ENCODE peak calls at places on chromosomes 7 and 10, in six cellular contexts. One of them, this sample, is unnamed.

GRCh38 chr7:101564778-101565211 is 64.3 kb downstream of the MYL10 start:
- DNase-seq in neural progenitor cell: peak
- DNase-seq in mammary epithelial cell: peak
- DNase-seq in neural crest cell: no peak
- DNase-seq in pancreas: no peak
- DNase-seq in fibroblast of lung: no peak
- DNase-seq in this sample: no peak

GRCh38 chr7:155375337-155376277 is 77.9 kb downstream of the INSIG1 start:
- DNase-seq in fibroblast of lung: no peak
- DNase-seq in neural progenitor cell: peak
- DNase-seq in neural crest cell: no peak
- DNase-seq in pancreas: no peak
- DNase-seq in mammary epithelial cell: no peak
- DNase-seq in this sample: no peak

GRCh38 chr10:5545778-5546710 is 21.3 kb downstream of the CALML3 start:
- DNase-seq in neural progenitor cell: no peak
- DNase-seq in pancreas: no peak
- DNase-seq in neural crest cell: no peak
- DNase-seq in fibroblast of lung: peak
- DNase-seq in mammary epithelial cell: peak
- DNase-seq in this sample: no peak

GRCh38 chr10:46217749-46218453 is 68.9 kb upstream of the ANTXRL start:
- DNase-seq in mammary epithelial cell: no peak
- DNase-seq in fibroblast of lung: no peak
- DNase-seq in neural progenitor cell: no peak
- DNase-seq in neural crest cell: no peak
- DNase-seq in pancreas: no peak
- DNase-seq in this sample: no peak

GRCh38 chr10:52488606-52489485 is 174.8 kb downstream of the DKK1 start:
- DNase-seq in neural crest cell: no peak
- DNase-seq in mammary epithelial cell: peak
- DNase-seq in fibroblast of lung: peak
- DNase-seq in neural progenitor cell: peak
- DNase-seq in pancreas: no peak
- DNase-seq in this sample: no peak

GRCh38 chr7:52064493-52064892 is 747.9 kb upstream of the COBL start:
- DNase-seq in neural crest cell: no peak
- DNase-seq in fibroblast of lung: no peak
- DNase-seq in neural progenitor cell: no peak
- DNase-seq in pancreas: no peak
- DNase-seq in mammary epithelial cell: no peak
- DNase-seq in this sample: no peak

GRCh38 chr7:105224884-105225651 is 163.7 kb downstream of the SRPK2 start:
- DNase-seq in neural progenitor cell: no peak
- DNase-seq in fibroblast of lung: peak
- DNase-seq in pancreas: no peak
- DNase-seq in mammary epithelial cell: peak
- DNase-seq in neural crest cell: no peak
- DNase-seq in this sample: no peak

GRCh38 chr7:132029369-132030160 is 473.1 kb upstream of the PODXL start:
- DNase-seq in neural progenitor cell: no peak
- DNase-seq in fibroblast of lung: peak
- DNase-seq in neural crest cell: no peak
- DNase-seq in mammary epithelial cell: peak
- DNase-seq in pancreas: no peak
- DNase-seq in this sample: no peak

GRCh38 chr7:81839708-81840359 is 70.0 kb upstream of the HGF start:
- DNase-seq in pancreas: no peak
- DNase-seq in neural progenitor cell: no peak
- DNase-seq in mammary epithelial cell: no peak
- DNase-seq in neural crest cell: no peak
- DNase-seq in fibroblast of lung: no peak
- DNase-seq in this sample: no peak

GRCh38 chr7:7221602-7222038 is 39.3 kb downstream of the C1GALT1 start:
- DNase-seq in fibroblast of lung: peak
- DNase-seq in neural crest cell: no peak
- DNase-seq in pancreas: no peak
- DNase-seq in mammary epithelial cell: peak
- DNase-seq in neural progenitor cell: no peak
- DNase-seq in this sample: no peak

GRCh38 chr7:645606-646005 is 80.9 kb upstream of the DNAAF5 start:
- DNase-seq in pancreas: no peak
- DNase-seq in neural crest cell: no peak
- DNase-seq in fibroblast of lung: no peak
- DNase-seq in neural progenitor cell: no peak
- DNase-seq in mammary epithelial cell: no peak
- DNase-seq in this sample: no peak

GRCh38 chr10:133335238-133336122 is 1.2 kb downstream of the CALY start:
- DNase-seq in neural crest cell: peak
- DNase-seq in pancreas: peak
- DNase-seq in neural progenitor cell: peak
- DNase-seq in fibroblast of lung: peak
- DNase-seq in mammary epithelial cell: no peak
- DNase-seq in this sample: peak

GRCh38 chr10:74928742-74929191 is 102.4 kb downstream of the KAT6B start:
- DNase-seq in neural progenitor cell: no peak
- DNase-seq in pancreas: no peak
- DNase-seq in fibroblast of lung: peak
- DNase-seq in mammary epithelial cell: no peak
- DNase-seq in neural crest cell: no peak
- DNase-seq in this sample: no peak

GRCh38 chr7:158442260-158442659 is 145.4 kb downstream of the PTPRN2 start:
- DNase-seq in pancreas: no peak
- DNase-seq in neural progenitor cell: peak
- DNase-seq in neural crest cell: no peak
- DNase-seq in fibroblast of lung: no peak
- DNase-seq in mammary epithelial cell: no peak
- DNase-seq in this sample: no peak

GRCh38 chr10:4826788-4827324 is 849 bp downstream of the AKR1E2 start:
- DNase-seq in neural crest cell: no peak
- DNase-seq in fibroblast of lung: no peak
- DNase-seq in neural progenitor cell: no peak
- DNase-seq in pancreas: no peak
- DNase-seq in mammary epithelial cell: no peak
- DNase-seq in this sample: no peak

GRCh38 chr10:129581836-129582235 is 114.8 kb downstream of the MGMT start:
- DNase-seq in neural progenitor cell: no peak
- DNase-seq in pancreas: no peak
- DNase-seq in mammary epithelial cell: no peak
- DNase-seq in neural crest cell: no peak
- DNase-seq in fibroblast of lung: no peak
- DNase-seq in this sample: no peak

GRCh38 chr10:88389456-88389855 is 193.7 kb downstream of the RNLS start:
- DNase-seq in neural crest cell: peak
- DNase-seq in fibroblast of lung: peak
- DNase-seq in mammary epithelial cell: peak
- DNase-seq in pancreas: peak
- DNase-seq in neural progenitor cell: peak
- DNase-seq in this sample: no peak

GRCh38 chr7:135716677-135717238 is 11.2 kb downstream of the SLC13A4 start:
- DNase-seq in mammary epithelial cell: peak
- DNase-seq in pancreas: no peak
- DNase-seq in fibroblast of lung: peak
- DNase-seq in neural progenitor cell: no peak
- DNase-seq in neural crest cell: no peak
- DNase-seq in this sample: no peak

GRCh38 chr10:3745582-3745981 is 39.4 kb downstream of the KLF6 start:
- DNase-seq in neural progenitor cell: peak
- DNase-seq in neural crest cell: no peak
- DNase-seq in pancreas: no peak
- DNase-seq in mammary epithelial cell: no peak
- DNase-seq in fibroblast of lung: no peak
- DNase-seq in this sample: no peak

GRCh38 chr10:4511559-4511958 is 314.4 kb upstream of the AKR1E2 start:
- DNase-seq in fibroblast of lung: no peak
- DNase-seq in neural crest cell: no peak
- DNase-seq in neural progenitor cell: no peak
- DNase-seq in mammary epithelial cell: no peak
- DNase-seq in pancreas: no peak
- DNase-seq in this sample: no peak

GRCh38 chr10:115093776-115094361 is 704 bp downstream of the ATRNL1 start:
- DNase-seq in fibroblast of lung: no peak
- DNase-seq in neural crest cell: peak
- DNase-seq in pancreas: peak
- DNase-seq in mammary epithelial cell: peak
- DNase-seq in neural progenitor cell: peak
- DNase-seq in this sample: peak

GRCh38 chr7:74400420-74401136 is 53.1 kb upstream of the GTF2IRD1 start:
- DNase-seq in fibroblast of lung: no peak
- DNase-seq in neural progenitor cell: no peak
- DNase-seq in pancreas: no peak
- DNase-seq in neural crest cell: no peak
- DNase-seq in mammary epithelial cell: no peak
- DNase-seq in this sample: no peak

GRCh38 chr7:98400538-98401427 is at the start of gene BAIAP2L1:
- DNase-seq in mammary epithelial cell: peak
- DNase-seq in neural crest cell: peak
- DNase-seq in neural progenitor cell: peak
- DNase-seq in pancreas: peak
- DNase-seq in fibroblast of lung: peak
- DNase-seq in this sample: peak

GRCh38 chr7:101395376-101395775 is 32.7 kb downstream of the COL26A1 start:
- DNase-seq in fibroblast of lung: no peak
- DNase-seq in neural crest cell: no peak
- DNase-seq in neural progenitor cell: no peak
- DNase-seq in pancreas: no peak
- DNase-seq in mammary epithelial cell: no peak
- DNase-seq in this sample: no peak

GRCh38 chr10:102038410-102038809 is 17.6 kb downstream of the ARMH3 start:
- DNase-seq in mammary epithelial cell: no peak
- DNase-seq in neural crest cell: no peak
- DNase-seq in neural progenitor cell: no peak
- DNase-seq in pancreas: no peak
- DNase-seq in fibroblast of lung: no peak
- DNase-seq in this sample: no peak

GRCh38 chr10:14548474-14548873 is 217.8 kb upstream of the FRMD4A start:
- DNase-seq in mammary epithelial cell: no peak
- DNase-seq in neural progenitor cell: no peak
- DNase-seq in neural crest cell: no peak
- DNase-seq in fibroblast of lung: no peak
- DNase-seq in pancreas: no peak
- DNase-seq in this sample: peak

GRCh38 chr10:23535381-23535780 is 96.5 kb downstream of the OTUD1 start:
- DNase-seq in mammary epithelial cell: no peak
- DNase-seq in neural crest cell: no peak
- DNase-seq in fibroblast of lung: no peak
- DNase-seq in pancreas: no peak
- DNase-seq in neural progenitor cell: no peak
- DNase-seq in this sample: no peak

DNA sequence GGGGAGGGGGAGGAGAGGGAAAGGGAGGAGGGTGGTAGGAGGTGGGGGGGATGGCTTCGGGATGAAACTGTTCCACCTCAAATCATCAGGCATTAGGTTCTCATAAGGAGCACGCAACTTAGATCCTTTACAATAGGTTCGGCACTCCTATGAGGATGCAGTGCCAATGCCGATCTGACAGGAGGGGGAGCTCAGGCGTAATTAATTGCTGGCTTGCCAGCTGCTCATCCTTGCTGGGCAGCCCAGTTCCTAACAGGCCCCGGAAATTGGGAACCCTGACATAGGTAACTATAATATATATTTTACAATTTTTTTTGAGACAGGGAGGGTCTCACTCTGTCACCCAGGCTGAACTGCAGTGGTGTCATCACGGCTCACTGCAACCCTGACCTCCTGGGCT is 118.8 kb upstream of the SFMBT2 start:
- DNase-seq in neural progenitor cell: peak
- DNase-seq in fibroblast of lung: no peak
- DNase-seq in mammary epithelial cell: peak
- DNase-seq in pancreas: no peak
- DNase-seq in neural crest cell: no peak
- DNase-seq in this sample: peak
- TF ChIP-seq CTCF in neural progenitor cell: no peak
- TF ChIP-seq CTCF in fibroblast of lung: no peak
- TF ChIP-seq CTCF in mammary epithelial cell: peak
- TF ChIP-seq CTCF in pancreas: no peak
- TF ChIP-seq CTCF in neural crest cell: peak
- TF ChIP-seq CTCF in this sample: no peak

GRCh38 chr7:54546081-54546985 is 4.2 kb downstream of the VSTM2A start:
- DNase-seq in neural crest cell: peak
- DNase-seq in fibroblast of lung: no peak
- DNase-seq in neural progenitor cell: peak
- DNase-seq in pancreas: no peak
- DNase-seq in mammary epithelial cell: no peak
- DNase-seq in this sample: peak
- TF ChIP-seq CTCF in neural crest cell: peak
- TF ChIP-seq CTCF in fibroblast of lung: no peak
- TF ChIP-seq CTCF in neural progenitor cell: peak
- TF ChIP-seq CTCF in pancreas: no peak
- TF ChIP-seq CTCF in mammary epithelial cell: peak
- TF ChIP-seq CTCF in this sample: peak

GRCh38 chr7:2248984-2249694 is 7.1 kb downstream of the NUDT1 start:
- DNase-seq in mammary epithelial cell: peak
- DNase-seq in pancreas: no peak
- DNase-seq in fibroblast of lung: peak
- DNase-seq in neural crest cell: no peak
- DNase-seq in neural progenitor cell: no peak
- DNase-seq in this sample: no peak
- TF ChIP-seq CTCF in mammary epithelial cell: no peak
- TF ChIP-seq CTCF in pancreas: no peak
- TF ChIP-seq CTCF in fibroblast of lung: no peak
- TF ChIP-seq CTCF in neural crest cell: no peak
- TF ChIP-seq CTCF in neural progenitor cell: no peak
- TF ChIP-seq CTCF in this sample: no peak

GRCh38 chr10:803041-803741 is 113.7 kb upstream of the DIP2C start:
- DNase-seq in neural progenitor cell: no peak
- DNase-seq in neural crest cell: no peak
- DNase-seq in mammary epithelial cell: no peak
- DNase-seq in fibroblast of lung: no peak
- DNase-seq in pancreas: no peak
- DNase-seq in this sample: no peak

GRCh38 chr10:804191-804781 is 114.8 kb upstream of the DIP2C start:
- DNase-seq in neural progenitor cell: no peak
- DNase-seq in fibroblast of lung: no peak
- DNase-seq in pancreas: no peak
- DNase-seq in mammary epithelial cell: no peak
- DNase-seq in neural crest cell: peak
- DNase-seq in this sample: no peak

GRCh38 chr10:804787-805634 is 115.5 kb upstream of the DIP2C start:
- DNase-seq in neural progenitor cell: no peak
- DNase-seq in pancreas: no peak
- DNase-seq in neural crest cell: no peak
- DNase-seq in fibroblast of lung: no peak
- DNase-seq in mammary epithelial cell: no peak
- DNase-seq in this sample: no peak

GRCh38 chr10:805635-806305 is 116.3 kb upstream of the DIP2C start:
- DNase-seq in neural crest cell: no peak
- DNase-seq in neural progenitor cell: no peak
- DNase-seq in fibroblast of lung: no peak
- DNase-seq in mammary epithelial cell: no peak
- DNase-seq in pancreas: no peak
- DNase-seq in this sample: no peak

DNA sequence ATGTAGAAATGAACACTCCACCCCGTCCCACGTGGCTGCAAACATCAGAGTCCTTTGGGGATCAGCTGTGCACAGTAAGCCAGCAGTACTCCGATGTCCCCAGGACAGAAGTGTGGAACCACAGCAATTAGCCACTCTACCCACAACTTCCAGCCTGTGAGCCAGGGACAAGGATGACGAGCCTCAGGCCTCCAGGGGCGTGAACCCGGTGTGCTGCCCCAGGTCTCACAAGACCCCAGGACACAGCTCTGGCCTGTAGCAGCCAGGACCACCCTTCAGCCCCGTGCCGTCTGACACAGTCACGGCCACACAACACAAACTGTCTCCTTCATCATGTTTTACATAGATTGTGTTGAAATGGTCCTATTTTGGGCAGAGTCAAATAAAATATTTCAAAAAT is 113.0 kb upstream of the DIP2C start:
- DNase-seq in mammary epithelial cell: no peak
- DNase-seq in neural progenitor cell: no peak
- DNase-seq in neural crest cell: no peak
- DNase-seq in pancreas: no peak
- DNase-seq in fibroblast of lung: no peak
- DNase-seq in this sample: no peak
- TF ChIP-seq CTCF in mammary epithelial cell: no peak
- TF ChIP-seq CTCF in neural progenitor cell: no peak
- TF ChIP-seq CTCF in neural crest cell: no peak
- TF ChIP-seq CTCF in pancreas: no peak
- TF ChIP-seq CTCF in fibroblast of lung: no peak
- TF ChIP-seq CTCF in this sample: no peak